ENCODE peak calls at places on chromosomes 4 and X, in six cellular contexts. X is breast epithelium, U is stomach, E is cardiac muscle cell, L is spleen, C is mammary epithelial cell. F is an unnamed sample.

GRCh38 chrX:34813618-34814017 is 129.0 kb upstream of the FAM47B start:
- DNase-seq in X (no peak), E (no peak), C (peak; percentile 9), U (no peak), L (no peak), F (no peak)

GRCh38 chr4:40307627-40308497 is 27.3 kb upstream of the CHRNA9 start:
- DNase-seq in E (no peak), U (peak; percentile 43), L (peak; percentile 87), C (no peak), X (no peak), F (no peak)

GRCh38 chr4:133154725-133155124 is 5.6 kb downstream of the PCDH10 start:
- DNase-seq in X (no peak), L (no peak), U (no peak), E (peak; percentile 66), C (no peak), F (no peak)

GRCh38 chrX:63513825-63514574 is 162.9 kb upstream of the SPIN4 start:
- DNase-seq in U (no peak), C (peak; percentile 6), L (no peak), X (no peak), E (peak; percentile 77), F (no peak)

GRCh38 chrX:143988356-143988755 is 104.5 kb downstream of the UBE2NL start:
- DNase-seq in U (no peak), X (no peak), C (no peak), E (no peak), L (no peak), F (no peak)

GRCh38 chr4:184792950-184793555 is 32.7 kb downstream of the ACSL1 start:
- DNase-seq in E (peak; percentile 92), C (peak; percentile 96), U (no peak), L (peak; percentile 28), X (no peak), F (no peak)

GRCh38 chr4:138049350-138049749 is 192.8 kb downstream of the SLC7A11 start:
- DNase-seq in E (no peak), L (no peak), X (no peak), C (no peak), U (no peak), F (no peak)

GRCh38 chr4:33961751-33962150 is 2282.6 kb downstream of the ARAP2 start:
- DNase-seq in C (peak; percentile 6), U (no peak), E (no peak), L (no peak), X (no peak), F (no peak)

GRCh38 chr4:69832326-69833030 is 27.5 kb downstream of the SULT1E1 start:
- DNase-seq in C (no peak), U (peak; percentile 58), L (no peak), E (no peak), X (no peak), F (no peak)

GRCh38 chr4:140237616-140238352 is 83.8 kb upstream of the MAML3 start:
- DNase-seq in X (peak; percentile 54), L (peak; percentile 83), C (no peak), U (peak; percentile 70), E (peak; percentile 98), F (peak; percentile 73)

GRCh38 chrX:153968255-153968654 is 3.4 kb downstream of the HCFC1 start:
- DNase-seq in C (no peak), U (no peak), E (no peak), X (no peak), L (no peak), F (no peak)

GRCh38 chr4:176583278-176583677 is 209.4 kb downstream of the VEGFC start:
- DNase-seq in L (no peak), U (no peak), E (no peak), C (no peak), X (no peak), F (no peak)

GRCh38 chrX:47723689-47724088 is 64.7 kb upstream of the UXT start:
- DNase-seq in E (no peak), L (peak; percentile 48), X (no peak), U (no peak), C (no peak), F (peak; percentile 14)

GRCh38 chrX:47723083-47723482 is 64.1 kb upstream of the UXT start:
- DNase-seq in U (no peak), L (no peak), C (no peak), X (no peak), E (no peak), F (no peak)

DNA sequence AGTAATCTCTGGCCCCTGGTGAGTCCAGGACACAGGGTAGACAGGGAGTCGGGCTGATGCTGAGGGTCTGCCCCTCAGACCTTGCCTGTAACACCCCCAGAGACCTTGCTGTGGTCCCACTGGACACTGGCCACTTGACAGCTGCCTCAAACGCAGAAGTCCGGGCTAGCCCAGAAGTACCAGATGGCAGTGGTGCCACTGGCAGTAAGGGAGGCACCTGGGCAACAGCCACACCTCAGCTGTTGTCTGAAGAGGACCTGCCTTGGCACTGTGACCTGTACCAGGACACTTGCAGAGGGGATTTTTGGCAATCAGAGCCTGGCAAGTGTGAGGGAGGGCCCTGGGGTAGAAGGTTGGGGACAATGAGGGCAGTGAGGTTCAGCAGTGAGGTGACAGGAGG is 63.3 kb upstream of the UXT start:
- DNase-seq in U (no peak), X (no peak), L (peak; percentile 61), C (no peak), E (no peak), F (no peak)
- H3K9me3 ChIP-seq in U (peaks cover 14% of the 10 kb centered on the region), X (no peaks in the 10 kb centered on the region), L (no peaks in the 10 kb centered on the region), C (peaks cover 15% of the 10 kb centered on the region), E (no peaks in the 10 kb centered on the region), F (no peaks in the 10 kb centered on the region)

GRCh38 chrX:42978655-42979379 is 200.9 kb upstream of the PPP1R2C start:
- DNase-seq in C (no peak), L (no peak), U (no peak), E (no peak), X (no peak), F (no peak)

GRCh38 chrX:42976729-42977366 is 198.9 kb upstream of the PPP1R2C start:
- DNase-seq in E (no peak), U (peak; percentile 36), L (no peak), X (no peak), C (peak; percentile 54), F (no peak)

GRCh38 chrX:42973321-42973720 is 195.4 kb upstream of the PPP1R2C start:
- DNase-seq in C (no peak), X (no peak), U (no peak), L (no peak), E (no peak), F (no peak)

DNA sequence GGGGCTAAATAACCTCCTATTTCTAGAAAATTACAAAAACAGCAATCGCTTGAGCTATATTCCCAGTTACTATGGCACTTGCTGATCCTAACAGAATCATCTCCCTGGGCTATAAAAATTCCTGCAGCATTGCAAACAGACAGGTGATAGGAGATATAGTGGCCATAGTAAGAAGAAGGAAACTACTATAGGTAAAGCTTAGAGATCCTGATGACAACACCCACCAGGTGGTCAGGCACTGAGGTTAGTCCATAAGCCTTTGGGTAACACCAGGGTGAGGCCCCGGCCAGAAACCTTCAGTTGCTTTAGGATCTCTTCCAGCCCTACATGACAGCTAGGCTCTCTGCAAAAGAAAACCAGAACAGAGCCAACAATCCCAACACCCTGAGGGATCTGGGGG is 197.9 kb upstream of the PPP1R2C start:
- DNase-seq in E (no peak), C (no peak), U (no peak), L (no peak), X (no peak), F (no peak)
- H3K9me3 ChIP-seq in E (no peaks in the 10 kb centered on the region), C (peaks cover 3% of the 10 kb centered on the region), U (no peaks in the 10 kb centered on the region), L (no peaks in the 10 kb centered on the region), X (no peaks in the 10 kb centered on the region), F (no peaks in the 10 kb centered on the region)

GRCh38 chrX:19888419-19888879 is 1.0 kb upstream of the SH3KBP1 start:
- DNase-seq in X (no peak), C (peak; percentile 75), L (no peak), U (no peak), E (peak; percentile 83), F (no peak)
- H3K9me3 ChIP-seq in X (no peaks in the 10 kb centered on the region), C (no peaks in the 10 kb centered on the region), L (no peaks in the 10 kb centered on the region), U (peaks cover 11% of the 10 kb centered on the region), E (no peaks in the 10 kb centered on the region), F (no peaks in the 10 kb centered on the region)

GRCh38 chr4:175413561-175413960 is 398.5 kb downstream of the GPM6A start:
- DNase-seq in X (no peak), E (no peak), L (no peak), U (no peak), C (no peak), F (no peak)
- H3K9me3 ChIP-seq in X (no peaks in the 10 kb centered on the region), E (no peaks in the 10 kb centered on the region), L (peaks cover 7% of the 10 kb centered on the region), U (peaks cover 13% of the 10 kb centered on the region), C (peaks cover 3% of the 10 kb centered on the region), F (no peaks in the 10 kb centered on the region)

GRCh38 chr4:149321438-149321837 is 494.2 kb downstream of the IQCM start:
- DNase-seq in C (no peak), U (no peak), X (no peak), E (no peak), L (no peak), F (no peak)

DNA sequence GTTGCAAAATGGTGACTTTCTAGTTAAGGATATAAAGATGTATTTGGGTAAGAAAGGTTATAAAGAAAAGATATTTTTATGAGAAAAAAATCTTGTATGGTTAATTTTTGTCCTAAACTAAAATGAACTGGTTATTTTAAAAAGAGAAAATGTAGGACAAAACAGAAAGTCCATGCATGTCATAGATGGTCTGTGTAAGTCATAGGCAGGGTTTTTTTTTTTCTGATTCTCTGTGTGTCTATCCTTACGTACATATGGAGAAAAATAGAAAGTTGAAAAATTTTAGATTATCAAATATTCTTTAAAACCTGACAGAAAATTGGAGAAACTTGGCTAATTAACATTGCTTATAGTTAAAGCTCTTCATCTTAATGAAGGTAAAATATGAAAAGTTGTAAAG is 493.4 kb downstream of the IQCM start:
- DNase-seq in L (no peak), X (no peak), E (no peak), U (no peak), C (no peak), F (no peak)
- H3K9me3 ChIP-seq in L (peaks cover 8% of the 10 kb centered on the region), X (no peaks in the 10 kb centered on the region), E (no peaks in the 10 kb centered on the region), U (peaks cover 5% of the 10 kb centered on the region), C (no peaks in the 10 kb centered on the region), F (no peaks in the 10 kb centered on the region)

DNA sequence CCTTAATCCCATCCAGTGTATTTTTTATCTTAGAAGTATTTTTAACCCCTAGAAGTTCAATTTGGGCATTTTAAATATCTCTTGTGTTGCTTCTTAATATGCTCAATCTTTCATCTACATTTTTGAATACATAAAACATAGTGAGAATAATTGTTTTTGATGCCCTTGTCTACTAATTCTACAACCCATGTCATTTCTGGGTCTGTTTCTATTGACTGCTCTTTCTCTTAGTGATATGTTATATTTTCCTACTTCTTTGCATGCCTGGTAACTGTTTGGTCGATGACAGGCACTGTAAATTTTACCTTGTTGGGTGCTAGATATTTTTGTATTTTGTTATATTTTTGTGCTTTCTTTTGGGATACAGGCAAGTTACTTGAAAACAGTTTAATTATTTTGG is 56.3 kb downstream of the CYTL1 start:
- DNase-seq in U (no peak), X (no peak), E (no peak), C (no peak), L (no peak), F (no peak)
- H3K9me3 ChIP-seq in U (peaks cover 28% of the 10 kb centered on the region), X (peaks cover 19% of the 10 kb centered on the region), E (no peaks in the 10 kb centered on the region), C (peaks cover 6% of the 10 kb centered on the region), L (peaks cover 38% of the 10 kb centered on the region), F (no peaks in the 10 kb centered on the region)

GRCh38 chr4:19348746-19349145 is 903.0 kb upstream of the SLIT2 start:
- DNase-seq in L (no peak), U (no peak), X (no peak), C (no peak), E (no peak), F (no peak)

GRCh38 chr4:19346636-19347035 is 905.1 kb upstream of the SLIT2 start:
- DNase-seq in E (no peak), X (no peak), C (no peak), U (no peak), L (no peak), F (no peak)

GRCh38 chr4:19349416-19349815 is 902.3 kb upstream of the SLIT2 start:
- DNase-seq in L (no peak), X (no peak), C (peak; percentile 36), E (no peak), U (no peak), F (no peak)
- H3K9me3 ChIP-seq in L (no peaks in the 10 kb centered on the region), X (no peaks in the 10 kb centered on the region), C (no peaks in the 10 kb centered on the region), E (no peaks in the 10 kb centered on the region), U (no peaks in the 10 kb centered on the region), F (no peaks in the 10 kb centered on the region)

GRCh38 chrX:135431886-135432285 is 10.1 kb downstream of the SMIM10L2A start:
- DNase-seq in U (no peak), E (no peak), X (no peak), C (no peak), L (no peak), F (no peak)
- H3K9me3 ChIP-seq in U (peaks cover 10% of the 10 kb centered on the region), E (no peaks in the 10 kb centered on the region), X (no peaks in the 10 kb centered on the region), C (peaks cover 26% of the 10 kb centered on the region), L (no peaks in the 10 kb centered on the region), F (no peaks in the 10 kb centered on the region)

F was measured in thyroid gland.